ENCODE peak calls at places on chromosomes 16 and 17, in four cellular contexts. T, R, P and U are unnamed samples.

GRCh38 chr17:14637260-14637659 is 336.4 kb downstream of the HS3ST3B1 start:
- DNase-seq in P (no peak), R (no peak), T (no peak), U (no peak)

GRCh38 chr17:9363440-9364350 is 211.9 kb downstream of the STX8 start:
- DNase-seq in T (peak; percentile 72), P (peak; percentile 74), R (no peak), U (no peak)

GRCh38 chr16:67169642-67170167 is 633 bp upstream of the NOL3 start:
- DNase-seq in P (peak; percentile 49), T (no peak), R (peak; percentile 95), U (no peak)

GRCh38 chr17:59668816-59669215 is 38.4 kb downstream of the PTRH2 start:
- DNase-seq in P (peak; percentile 66), T (peak; percentile 97), R (no peak), U (no peak)

GRCh38 chr16:407253-407652 is 5.6 kb downstream of the DECR2 start:
- DNase-seq in P (no peak), T (no peak), R (no peak), U (no peak)

GRCh38 chr17:58176200-58176599 is 9.4 kb downstream of the OR4D2 start:
- DNase-seq in T (peak; percentile 25), P (peak; percentile 11), R (no peak), U (peak; percentile 14)

GRCh38 chr16:53898993-53899392 is 195.0 kb downstream of the FTO start:
- DNase-seq in T (no peak), R (no peak), P (no peak), U (no peak)

GRCh38 chr16:1277945-1278282 is 22.0 kb downstream of the TPSD1 start:
- DNase-seq in R (no peak), T (no peak), P (no peak), U (no peak)

GRCh38 chr16:81526935-81527334 is 82.3 kb downstream of the CMIP start:
- DNase-seq in R (no peak), P (no peak), T (peak; percentile 27), U (no peak)

GRCh38 chr17:49344914-49345313 is 17.1 kb downstream of the ZNF652 start:
- DNase-seq in P (no peak), R (no peak), T (no peak), U (no peak)

GRCh38 chr17:17849863-17850373 is 13.1 kb upstream of the SREBF1 start:
- DNase-seq in R (no peak), P (peak; percentile 68), T (peak; percentile 43), U (no peak)

GRCh38 chr17:7560172-7561027 is 1.3 kb upstream of the SENP3 start:
- DNase-seq in R (peak; percentile 90), T (peak; percentile 49), P (peak; percentile 72), U (peak; percentile 67)

GRCh38 chr17:56108811-56109284 is 44.4 kb upstream of the ANKFN1 start:
- DNase-seq in P (no peak), R (no peak), T (no peak), U (no peak)

GRCh38 chr17:80761421-80761871 is 216.8 kb downstream of the RPTOR start:
- DNase-seq in T (peak; percentile 88), P (peak; percentile 92), R (no peak), U (no peak)

GRCh38 chr17:14211778-14212177 is 24.9 kb downstream of the CDRT15 start:
- DNase-seq in P (no peak), R (peak; percentile 67), T (no peak), U (no peak)

DNA sequence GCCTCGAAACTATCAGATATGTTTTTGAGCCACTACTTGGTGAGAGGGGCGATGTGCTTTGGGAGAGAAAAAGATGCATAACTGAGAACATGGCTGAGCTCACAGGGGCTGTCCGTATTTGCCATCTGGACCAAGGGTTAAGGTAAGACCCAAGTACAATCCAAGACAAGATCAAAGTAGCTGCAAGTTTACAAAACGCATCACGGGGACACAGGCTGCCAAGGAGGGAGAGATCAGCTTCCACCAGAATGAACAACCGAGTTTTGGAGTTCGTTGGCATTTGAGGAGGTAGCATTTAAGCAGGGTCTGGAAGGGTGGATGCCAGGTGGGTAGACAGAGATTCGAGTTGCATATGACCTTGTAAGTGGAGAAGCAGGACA is 2.2 kb downstream of the PITPNC1 start:
- DNase-seq in T (no peak), R (no peak), P (no peak), U (no peak)
- H4K91ac ChIP-seq in T (peak overlapping the region; percentile 64), R (peak overlapping the region; percentile 69), P (no peak overlapping the region), U (no peak overlapping the region)

GRCh38 chr16:29730649-29731048 is 15.1 kb downstream of the C16orf54 start:
- DNase-seq in P (no peak), R (no peak), T (no peak), U (no peak)

GRCh38 chr16:29729116-29729521 is 16.7 kb downstream of the C16orf54 start:
- DNase-seq in T (peak; percentile 49), R (no peak), P (peak; percentile 61), U (peak; percentile 36)

GRCh38 chr16:29726845-29727379 is 18.9 kb downstream of the C16orf54 start:
- DNase-seq in R (no peak), P (no peak), T (no peak), U (no peak)

GRCh38 chr16:29727452-29727851 is 18.3 kb downstream of the C16orf54 start:
- DNase-seq in P (no peak), T (no peak), R (no peak), U (no peak)
- H3K36me3 ChIP-seq in P (no peaks in the 10 kb centered on the region), T (no peaks in the 10 kb centered on the region), R (peaks cover 33% of the 10 kb centered on the region), U (no peaks in the 10 kb centered on the region)

GRCh38 chr16:30876867-30877266 is 17.0 kb downstream of the BCL7C start:
- DNase-seq in R (no peak), P (peak; percentile 26), T (no peak), U (no peak)

GRCh38 chr16:30875881-30876791 is 17.7 kb downstream of the BCL7C start:
- DNase-seq in R (no peak), P (peak; percentile 1), T (peak; percentile 26), U (no peak)

GRCh38 chr16:30870904-30871303 is 23.0 kb downstream of the BCL7C start:
- DNase-seq in P (no peak), T (no peak), R (no peak), U (no peak)

GRCh38 chr16:30874244-30874820 is 19.5 kb downstream of the BCL7C start:
- DNase-seq in R (no peak), P (no peak), T (no peak), U (no peak)

GRCh38 chr16:30874821-30875717 is 18.8 kb downstream of the BCL7C start:
- DNase-seq in P (peak; percentile 92), R (peak; percentile 94), T (peak; percentile 88), U (peak; percentile 87)
- H4K91ac ChIP-seq in P (peak overlapping the region; percentile 94), R (peak overlapping the region; percentile 92), T (peak overlapping the region; percentile 83), U (no peak overlapping the region)

GRCh38 chr16:4359914-4360313 is 8.8 kb upstream of the PAM16 start:
- DNase-seq in P (no peak), T (no peak), R (no peak), U (no peak)
- H3K36me3 ChIP-seq in P (peaks cover 53% of the 10 kb centered on the region), T (peaks cover 4% of the 10 kb centered on the region), R (no peaks in the 10 kb centered on the region), U (no peaks in the 10 kb centered on the region)

GRCh38 chr17:64779344-64780095 is 117.4 kb upstream of the SMURF2 start:
- DNase-seq in R (peak; percentile 75), P (no peak), T (no peak), U (no peak)
- H4K91ac ChIP-seq in R (no peak overlapping the region), P (peak overlapping the region; percentile 6), T (no peak overlapping the region), U (no peak overlapping the region)

GRCh38 chr16:2933701-2934100 is 22.0 kb downstream of the FLYWCH1 start:
- DNase-seq in T (no peak), P (no peak), R (no peak), U (no peak)
- H3K36me3 ChIP-seq in T (peaks cover 63% of the 10 kb centered on the region), P (peaks cover 81% of the 10 kb centered on the region), R (peaks cover 13% of the 10 kb centered on the region), U (peaks cover 44% of the 10 kb centered on the region)

GRCh38 chr16:3059723-3060242 is 5.7 kb upstream of the IL32 start:
- DNase-seq in T (no peak), R (no peak), P (no peak), U (no peak)

GRCh38 chr16:3059041-3059722 is 6.3 kb upstream of the IL32 start:
- DNase-seq in R (peak; percentile 96), T (peak; percentile 81), P (peak; percentile 94), U (peak; percentile 94)

GRCh38 chr16:3056336-3057180 is 8.9 kb upstream of the IL32 start:
- DNase-seq in T (no peak), R (no peak), P (no peak), U (no peak)

GRCh38 chr16:3057181-3058166 is 8.0 kb upstream of the IL32 start:
- DNase-seq in R (no peak), P (no peak), T (no peak), U (no peak)

DNA sequence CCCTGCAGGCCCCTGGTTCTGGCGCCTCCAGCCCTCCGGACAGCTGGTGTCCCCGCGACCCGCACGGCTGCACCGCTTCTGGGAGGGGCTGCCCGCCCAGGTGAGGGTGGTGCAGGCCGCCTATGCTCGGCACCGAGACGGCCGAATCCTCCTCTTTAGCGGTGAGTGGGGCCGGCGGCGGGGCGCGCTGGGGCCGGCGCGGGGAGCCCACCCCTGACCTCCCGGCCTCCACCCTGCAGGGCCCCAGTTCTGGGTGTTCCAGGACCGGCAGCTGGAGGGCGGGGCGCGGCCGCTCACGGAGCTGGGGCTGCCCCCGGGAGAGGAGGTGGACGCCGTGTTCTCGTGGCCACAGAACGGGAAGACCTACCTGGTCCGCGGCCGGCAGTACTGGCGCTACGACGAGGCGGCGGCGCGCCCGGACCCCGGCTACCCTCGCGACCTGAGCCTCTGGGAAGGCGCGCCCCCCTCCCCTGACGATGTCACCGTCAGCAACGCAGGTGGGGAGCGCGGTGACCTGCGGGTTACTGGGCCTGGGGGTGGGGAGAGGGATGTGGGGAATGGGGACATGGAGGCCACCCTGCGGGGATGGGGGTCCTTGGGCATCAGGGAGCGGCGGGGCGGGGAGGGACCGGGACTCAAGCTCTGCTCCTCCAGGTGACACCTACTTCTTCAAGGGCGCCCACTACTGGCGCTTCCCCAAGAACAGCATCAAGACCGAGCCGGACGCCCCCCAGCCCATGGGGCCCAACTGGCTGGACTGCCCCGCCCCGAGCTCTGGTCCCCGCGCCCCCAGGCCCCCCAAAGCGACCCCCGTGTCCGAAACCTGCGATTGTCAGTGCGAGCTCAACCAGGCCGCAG is 7.0 kb upstream of the IL32 start:
- DNase-seq in P (peak; percentile 43), T (no peak), R (peak; percentile 83), U (peak; percentile 23)
- H4K91ac ChIP-seq in P (peak overlapping the region; percentile 77), T (peak overlapping the region; percentile 65), R (no peak overlapping the region), U (no peak overlapping the region)

DNA sequence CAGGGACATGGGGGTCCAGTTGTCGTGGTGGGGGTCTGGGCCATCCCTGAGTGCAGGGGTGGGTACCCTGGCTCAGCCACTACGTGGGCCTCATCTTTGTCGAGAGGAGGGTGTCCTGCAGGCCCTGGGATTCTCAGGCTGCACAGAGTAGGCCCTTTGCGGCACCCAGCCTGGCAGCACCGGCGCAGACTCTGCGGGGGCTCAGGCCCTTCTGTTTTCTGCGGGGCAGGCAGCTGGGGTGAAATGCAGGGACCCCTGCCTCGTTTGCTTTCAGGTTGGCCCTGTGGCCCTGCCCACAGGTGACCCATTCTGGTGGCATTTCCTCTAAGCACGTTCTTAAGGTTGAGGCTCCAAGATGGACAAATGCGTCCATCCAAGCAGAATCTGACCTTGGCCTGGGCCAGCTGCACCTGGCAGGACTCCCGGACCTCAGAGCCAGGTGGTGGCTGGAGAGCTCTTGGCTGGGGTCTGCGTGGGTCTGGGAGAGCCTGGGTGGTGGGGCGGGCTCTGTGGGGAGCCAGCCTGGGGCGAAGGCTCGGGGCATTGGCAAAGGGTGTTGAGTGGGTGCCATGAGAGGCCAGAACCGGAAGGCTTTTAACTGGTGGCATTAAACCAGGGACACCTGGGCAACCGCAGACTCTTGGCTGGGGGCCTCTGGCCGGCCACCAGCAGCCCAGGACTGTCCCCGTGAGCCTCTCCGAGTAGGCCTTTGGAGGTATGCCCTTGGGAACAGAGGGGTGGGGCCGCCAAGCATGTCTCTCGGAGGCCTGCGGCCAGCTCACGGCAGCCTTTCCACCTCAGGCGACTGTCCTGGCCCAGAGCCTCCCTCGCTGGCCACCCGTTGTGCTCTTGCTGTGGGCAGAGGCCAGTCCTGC is 16.9 kb downstream of the PRSS27 start:
- DNase-seq in T (no peak), P (no peak), R (no peak), U (no peak)
- H3K36me3 ChIP-seq in T (peaks cover 66% of the 10 kb centered on the region), P (peaks cover 99% of the 10 kb centered on the region), R (peaks cover 29% of the 10 kb centered on the region), U (peaks cover 28% of the 10 kb centered on the region)